ENCODE peak calls at places on chromosomes 16 and 17, in five cellular contexts. One of them, this sample, is unnamed.

GRCh38 chr17:63919311-63919723 is 678 bp upstream of the GH1 start:
- DNase-seq in astrocyte of the spinal cord: peak
- DNase-seq in brain microvascular endothelial cell: peak
- DNase-seq in NCI-H510A: peak
- DNase-seq in SW 1271: peak
- DNase-seq in this sample: peak

GRCh38 chr16:85829751-85830445 is 30.4 kb downstream of the COX4I1 start:
- DNase-seq in SW 1271: no peak
- DNase-seq in NCI-H510A: no peak
- DNase-seq in brain microvascular endothelial cell: no peak
- DNase-seq in astrocyte of the spinal cord: no peak
- DNase-seq in this sample: no peak

GRCh38 chr17:39167492-39167891 is 1.5 kb upstream of the ARL5C start:
- DNase-seq in SW 1271: no peak
- DNase-seq in NCI-H510A: no peak
- DNase-seq in astrocyte of the spinal cord: no peak
- DNase-seq in brain microvascular endothelial cell: no peak
- DNase-seq in this sample: no peak

GRCh38 chr17:2631211-2631610 is 37.8 kb downstream of the PAFAH1B1 start:
- DNase-seq in brain microvascular endothelial cell: no peak
- DNase-seq in NCI-H510A: no peak
- DNase-seq in astrocyte of the spinal cord: no peak
- DNase-seq in SW 1271: no peak
- DNase-seq in this sample: no peak

GRCh38 chr16:88197481-88198456 is 185.0 kb upstream of the ZNF469 start:
- DNase-seq in SW 1271: no peak
- DNase-seq in NCI-H510A: no peak
- DNase-seq in astrocyte of the spinal cord: no peak
- DNase-seq in brain microvascular endothelial cell: no peak
- DNase-seq in this sample: no peak

GRCh38 chr16:3171855-3172593 is 16.0 kb upstream of the OR1F1 start:
- DNase-seq in brain microvascular endothelial cell: peak
- DNase-seq in SW 1271: no peak
- DNase-seq in astrocyte of the spinal cord: no peak
- DNase-seq in NCI-H510A: no peak
- DNase-seq in this sample: no peak

GRCh38 chr16:46911038-46911437 is 26.9 kb downstream of the GPT2 start:
- DNase-seq in brain microvascular endothelial cell: no peak
- DNase-seq in NCI-H510A: no peak
- DNase-seq in SW 1271: no peak
- DNase-seq in astrocyte of the spinal cord: no peak
- DNase-seq in this sample: no peak

GRCh38 chr16:88681709-88682451 is 4.4 kb downstream of the SNAI3 start:
- DNase-seq in astrocyte of the spinal cord: no peak
- DNase-seq in SW 1271: no peak
- DNase-seq in NCI-H510A: no peak
- DNase-seq in brain microvascular endothelial cell: no peak
- DNase-seq in this sample: no peak

GRCh38 chr16:67893791-67894399 is 841 bp downstream of the PSKH1 start:
- DNase-seq in NCI-H510A: no peak
- DNase-seq in brain microvascular endothelial cell: no peak
- DNase-seq in astrocyte of the spinal cord: no peak
- DNase-seq in SW 1271: no peak
- DNase-seq in this sample: no peak

GRCh38 chr17:19338031-19338990 is 24.2 kb downstream of the B9D1 start:
- DNase-seq in NCI-H510A: peak
- DNase-seq in astrocyte of the spinal cord: no peak
- DNase-seq in brain microvascular endothelial cell: no peak
- DNase-seq in SW 1271: peak
- DNase-seq in this sample: peak

GRCh38 chr17:72049914-72050313 is 70.9 kb upstream of the SOX9 start:
- DNase-seq in brain microvascular endothelial cell: no peak
- DNase-seq in SW 1271: no peak
- DNase-seq in NCI-H510A: no peak
- DNase-seq in astrocyte of the spinal cord: no peak
- DNase-seq in this sample: no peak

GRCh38 chr17:40419559-40420331 is 2.0 kb upstream of the TOP2A start:
- DNase-seq in astrocyte of the spinal cord: no peak
- DNase-seq in brain microvascular endothelial cell: no peak
- DNase-seq in NCI-H510A: peak
- DNase-seq in SW 1271: no peak
- DNase-seq in this sample: no peak

GRCh38 chr16:28609631-28610594 is at the start of gene SULT1A1:
- DNase-seq in SW 1271: no peak
- DNase-seq in NCI-H510A: no peak
- DNase-seq in brain microvascular endothelial cell: no peak
- DNase-seq in astrocyte of the spinal cord: no peak
- DNase-seq in this sample: peak

GRCh38 chr16:84739349-84740124 is 39.7 kb downstream of the USP10 start:
- DNase-seq in astrocyte of the spinal cord: peak
- DNase-seq in NCI-H510A: no peak
- DNase-seq in brain microvascular endothelial cell: peak
- DNase-seq in SW 1271: no peak
- DNase-seq in this sample: peak

GRCh38 chr17:28325221-28325620 is 6.2 kb downstream of the TMEM97 start:
- DNase-seq in astrocyte of the spinal cord: no peak
- DNase-seq in SW 1271: no peak
- DNase-seq in brain microvascular endothelial cell: no peak
- DNase-seq in NCI-H510A: no peak
- DNase-seq in this sample: no peak

GRCh38 chr16:65733706-65734105 is 611.8 kb upstream of the CDH11 start:
- DNase-seq in NCI-H510A: no peak
- DNase-seq in SW 1271: no peak
- DNase-seq in astrocyte of the spinal cord: no peak
- DNase-seq in brain microvascular endothelial cell: no peak
- DNase-seq in this sample: no peak

GRCh38 chr17:50872710-50873424 is 6.7 kb upstream of the TOB1 start:
- DNase-seq in NCI-H510A: no peak
- DNase-seq in astrocyte of the spinal cord: peak
- DNase-seq in brain microvascular endothelial cell: no peak
- DNase-seq in SW 1271: no peak
- DNase-seq in this sample: peak

GRCh38 chr16:10189861-10190390 is 7.7 kb upstream of the GRIN2A start:
- DNase-seq in SW 1271: no peak
- DNase-seq in astrocyte of the spinal cord: no peak
- DNase-seq in NCI-H510A: no peak
- DNase-seq in brain microvascular endothelial cell: no peak
- DNase-seq in this sample: no peak

GRCh38 chr16:55992551-55992950 is 117.4 kb upstream of the CES5A start:
- DNase-seq in NCI-H510A: no peak
- DNase-seq in SW 1271: no peak
- DNase-seq in brain microvascular endothelial cell: no peak
- DNase-seq in astrocyte of the spinal cord: no peak
- DNase-seq in this sample: no peak

GRCh38 chr17:1222321-1222720 is 42.5 kb upstream of the ABR start:
- DNase-seq in brain microvascular endothelial cell: no peak
- DNase-seq in NCI-H510A: no peak
- DNase-seq in astrocyte of the spinal cord: no peak
- DNase-seq in SW 1271: no peak
- DNase-seq in this sample: no peak

GRCh38 chr17:76441681-76442340 is 11.1 kb downstream of the UBE2O start:
- DNase-seq in brain microvascular endothelial cell: no peak
- DNase-seq in SW 1271: no peak
- DNase-seq in astrocyte of the spinal cord: no peak
- DNase-seq in NCI-H510A: no peak
- DNase-seq in this sample: no peak

GRCh38 chr16:23155445-23156049 is 6.3 kb upstream of the USP31 start:
- DNase-seq in NCI-H510A: no peak
- DNase-seq in astrocyte of the spinal cord: no peak
- DNase-seq in brain microvascular endothelial cell: no peak
- DNase-seq in SW 1271: no peak
- DNase-seq in this sample: peak

This sample was measured in fibroblast of the aortic adventitia.